ENCODE peak calls at places on chromosomes 11 and 22, in four cellular contexts. One of them, this sample, is unnamed.

GRCh38 chr22:35900483-35901168 is 128.0 kb downstream of the RBFOX2 start:
- DNase-seq in epithelial cell of proximal tubule: no peak
- DNase-seq in brain microvascular endothelial cell: peak
- DNase-seq in tibial artery: no peak
- DNase-seq in this sample: peak

GRCh38 chr11:45210846-45211245 is 64.4 kb downstream of the PRDM11 start:
- DNase-seq in epithelial cell of proximal tubule: no peak
- DNase-seq in brain microvascular endothelial cell: no peak
- DNase-seq in tibial artery: no peak
- DNase-seq in this sample: no peak

GRCh38 chr11:80958414-80958813 is 1517.6 kb upstream of the TENM4 start:
- DNase-seq in brain microvascular endothelial cell: peak
- DNase-seq in epithelial cell of proximal tubule: peak
- DNase-seq in tibial artery: no peak
- DNase-seq in this sample: peak

GRCh38 chr11:100789500-100789899 is 102.4 kb downstream of the ARHGAP42 start:
- DNase-seq in brain microvascular endothelial cell: no peak
- DNase-seq in tibial artery: no peak
- DNase-seq in epithelial cell of proximal tubule: no peak
- DNase-seq in this sample: no peak

GRCh38 chr11:11171854-11172253 is 181.2 kb downstream of the CSNK2A3 start:
- DNase-seq in epithelial cell of proximal tubule: no peak
- DNase-seq in tibial artery: no peak
- DNase-seq in brain microvascular endothelial cell: no peak
- DNase-seq in this sample: no peak

GRCh38 chr11:128963744-128964340 is 21.2 kb upstream of the TP53AIP1 start:
- DNase-seq in brain microvascular endothelial cell: no peak
- DNase-seq in tibial artery: no peak
- DNase-seq in epithelial cell of proximal tubule: no peak
- DNase-seq in this sample: no peak

GRCh38 chr11:105793092-105793491 is 183.2 kb downstream of the GRIA4 start:
- DNase-seq in brain microvascular endothelial cell: no peak
- DNase-seq in epithelial cell of proximal tubule: no peak
- DNase-seq in tibial artery: no peak
- DNase-seq in this sample: no peak

GRCh38 chr11:16312242-16312641 is 44.1 kb downstream of the SOX6 start:
- DNase-seq in epithelial cell of proximal tubule: no peak
- DNase-seq in tibial artery: no peak
- DNase-seq in brain microvascular endothelial cell: no peak
- DNase-seq in this sample: no peak

GRCh38 chr11:33000181-33000580 is 15.5 kb upstream of the DEPDC7 start:
- DNase-seq in tibial artery: no peak
- DNase-seq in brain microvascular endothelial cell: peak
- DNase-seq in epithelial cell of proximal tubule: peak
- DNase-seq in this sample: peak

GRCh38 chr22:24421428-24421931 is 5.9 kb upstream of the ADORA2A start:
- DNase-seq in tibial artery: no peak
- DNase-seq in brain microvascular endothelial cell: no peak
- DNase-seq in epithelial cell of proximal tubule: no peak
- DNase-seq in this sample: no peak

GRCh38 chr11:106156290-106156937 is 79.0 kb downstream of the AASDHPPT start:
- DNase-seq in epithelial cell of proximal tubule: no peak
- DNase-seq in brain microvascular endothelial cell: peak
- DNase-seq in tibial artery: no peak
- DNase-seq in this sample: peak

DNA sequence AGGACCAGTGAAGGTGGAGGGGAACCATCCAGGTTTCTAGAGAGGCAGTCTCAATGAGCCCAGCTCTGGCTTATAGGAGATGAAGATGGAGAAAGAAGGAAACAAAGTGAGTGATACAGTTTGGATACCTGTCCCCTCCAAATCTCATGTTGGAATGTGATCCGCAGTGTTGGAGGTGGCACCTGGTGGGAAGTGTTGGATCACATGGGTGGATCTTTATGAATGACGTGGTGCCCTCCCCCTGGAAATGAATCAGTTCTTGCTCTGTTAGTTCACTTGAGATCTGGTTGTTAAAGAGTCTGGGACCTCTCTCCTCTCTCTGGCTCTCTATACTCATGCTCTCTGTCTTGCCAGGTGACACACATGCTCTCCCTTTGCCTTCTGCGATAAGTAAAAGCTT is 393.1 kb upstream of the NARS2 start:
- DNase-seq in epithelial cell of proximal tubule: no peak
- DNase-seq in brain microvascular endothelial cell: no peak
- DNase-seq in tibial artery: no peak
- DNase-seq in this sample: no peak
- H3K4me3 ChIP-seq in epithelial cell of proximal tubule: no peak
- H3K4me3 ChIP-seq in brain microvascular endothelial cell: no peak
- H3K4me3 ChIP-seq in tibial artery: no peak
- H3K4me3 ChIP-seq in this sample: no peak

GRCh38 chr11:104614117-104614716 is 284.0 kb downstream of the CASP12 start:
- DNase-seq in epithelial cell of proximal tubule: no peak
- DNase-seq in brain microvascular endothelial cell: no peak
- DNase-seq in tibial artery: no peak
- DNase-seq in this sample: no peak
- TF ChIP-seq CTCF in epithelial cell of proximal tubule: no peak
- TF ChIP-seq CTCF in brain microvascular endothelial cell: no peak
- TF ChIP-seq CTCF in tibial artery: no peak
- TF ChIP-seq CTCF in this sample: no peak

GRCh38 chr11:62645660-62645933 is 816 bp downstream of the GANAB start:
- DNase-seq in epithelial cell of proximal tubule: no peak
- DNase-seq in tibial artery: no peak
- DNase-seq in brain microvascular endothelial cell: no peak
- DNase-seq in this sample: no peak
- H3K4me3 ChIP-seq in epithelial cell of proximal tubule: peak
- H3K4me3 ChIP-seq in tibial artery: peak
- H3K4me3 ChIP-seq in brain microvascular endothelial cell: peak
- H3K4me3 ChIP-seq in this sample: peak

DNA sequence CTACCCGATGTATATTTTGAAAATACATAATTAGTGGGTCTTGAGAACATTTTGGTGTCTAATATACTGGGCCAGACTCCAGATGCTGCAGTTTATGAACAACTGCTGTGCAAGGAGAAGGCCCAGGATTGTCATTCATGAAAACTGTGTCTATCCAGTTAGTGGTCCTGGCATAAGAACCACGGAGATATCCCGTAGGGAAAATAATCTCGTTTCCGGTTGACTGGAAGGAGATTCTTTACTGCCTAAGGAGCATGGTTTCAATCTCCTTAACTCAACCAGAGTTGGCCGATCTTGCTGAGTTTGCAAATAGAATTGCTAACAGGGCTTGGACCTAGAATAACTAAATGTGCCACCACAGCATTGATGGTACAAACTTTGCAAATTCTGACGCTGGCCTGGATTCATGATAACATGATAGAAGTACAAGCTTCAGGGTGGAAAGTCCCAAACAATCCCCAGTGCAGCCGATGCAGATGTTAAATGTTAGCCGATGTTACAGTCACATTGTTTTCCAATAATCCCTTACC is 4.6 kb upstream of the RTCB start:
- DNase-seq in tibial artery: no peak
- DNase-seq in brain microvascular endothelial cell: no peak
- DNase-seq in epithelial cell of proximal tubule: no peak
- DNase-seq in this sample: no peak
- TF ChIP-seq CTCF in tibial artery: no peak
- TF ChIP-seq CTCF in brain microvascular endothelial cell: no peak
- TF ChIP-seq CTCF in epithelial cell of proximal tubule: no peak
- TF ChIP-seq CTCF in this sample: no peak

GRCh38 chr11:8263109-8263768 is 439 bp downstream of the LMO1 start:
- DNase-seq in brain microvascular endothelial cell: peak
- DNase-seq in tibial artery: peak
- DNase-seq in epithelial cell of proximal tubule: no peak
- DNase-seq in this sample: no peak
- H3K4me3 ChIP-seq in brain microvascular endothelial cell: peak
- H3K4me3 ChIP-seq in tibial artery: peak
- H3K4me3 ChIP-seq in epithelial cell of proximal tubule: peak
- H3K4me3 ChIP-seq in this sample: peak

GRCh38 chr11:125942276-125942611 is 3.6 kb upstream of the VSIG10L2 start:
- DNase-seq in brain microvascular endothelial cell: no peak
- DNase-seq in epithelial cell of proximal tubule: no peak
- DNase-seq in tibial artery: no peak
- DNase-seq in this sample: no peak
- TF ChIP-seq CTCF in brain microvascular endothelial cell: no peak
- TF ChIP-seq CTCF in epithelial cell of proximal tubule: no peak
- TF ChIP-seq CTCF in tibial artery: no peak
- TF ChIP-seq CTCF in this sample: no peak

This sample was measured in bronchial epithelial cell.